ENCODE peak calls at places on chromosomes 11 and 22, in six cellular contexts. V is Peyer's patch, G is heart left ventricle, N is NT2/D1, E is brain microvascular endothelial cell, Z is A549. B is an unnamed sample.

GRCh38 chr11:5691963-5692358 is 2.4 kb downstream of the TRIM22 start:
- DNase-seq in G (no peak), E (no peak), V (no peak), N (no peak), Z (no peak), B (no peak)

GRCh38 chr11:45872513-45873356 is 12.7 kb upstream of the MAPK8IP1 start:
- DNase-seq in G (no peak), Z (peak; percentile 71), E (peak; percentile 82), N (peak; percentile 86), V (peak; percentile 20), B (peak; percentile 91)

GRCh38 chr22:30398685-30399680 is 2.2 kb downstream of the SEC14L2 start:
- DNase-seq in E (no peak), V (no peak), G (no peak), N (no peak), Z (no peak), B (no peak)

GRCh38 chr11:63672156-63672463 is 934 bp upstream of the ATL3 start:
- DNase-seq in G (no peak), N (no peak), V (no peak), E (no peak), Z (no peak), B (no peak)

GRCh38 chr11:12110714-12111481 is 508 bp downstream of the MICAL2 start:
- DNase-seq in E (no peak), Z (no peak), N (no peak), G (peak; percentile 53), V (no peak), B (peak; percentile 54)

GRCh38 chr22:36728505-36728904 is 25.0 kb upstream of the CACNG2 start:
- DNase-seq in Z (no peak), G (no peak), V (no peak), N (no peak), E (no peak), B (no peak)

GRCh38 chr22:27238935-27239510 is 562.5 kb downstream of the MN1 start:
- DNase-seq in N (no peak), Z (peak; percentile 91), V (no peak), E (peak; percentile 100), G (peak; percentile 87), B (peak; percentile 60)

GRCh38 chr11:126318642-126319373 is 14.9 kb downstream of the DCPS start:
- DNase-seq in G (peak; percentile 61), E (peak; percentile 85), V (no peak), Z (no peak), N (no peak), B (peak; percentile 96)

GRCh38 chr11:78688460-78688859 is 113.8 kb upstream of the NARS2 start:
- DNase-seq in Z (no peak), V (no peak), E (no peak), G (no peak), N (no peak), B (no peak)

GRCh38 chr11:75639752-75640151 is 29.1 kb downstream of the MAP6 start:
- DNase-seq in E (peak; percentile 39), G (peak; percentile 78), Z (no peak), V (peak; percentile 29), N (no peak), B (peak; percentile 60)

GRCh38 chr11:67410984-67411784 is 4.3 kb upstream of the CARNS1 start:
- DNase-seq in N (no peak), G (no peak), V (no peak), Z (no peak), E (no peak), B (no peak)

GRCh38 chr11:2573240-2574042 is 126.4 kb downstream of the KCNQ1OT1 start:
- DNase-seq in G (no peak), N (no peak), V (no peak), E (no peak), Z (no peak), B (no peak)

GRCh38 chr11:3223932-3224729 is 5.5 kb upstream of the MRGPRG start:
- DNase-seq in E (no peak), N (no peak), Z (no peak), V (peak; percentile 2), G (no peak), B (no peak)

GRCh38 chr11:118443590-118444218 is 7.4 kb downstream of the KMT2A start:
- DNase-seq in Z (no peak), E (no peak), G (no peak), N (no peak), V (no peak), B (no peak)

GRCh38 chr11:78910322-78910721 is 335.7 kb upstream of the NARS2 start:
- DNase-seq in E (no peak), G (no peak), V (no peak), N (no peak), Z (no peak), B (no peak)

GRCh38 chr11:111001986-111002616 is 243.4 kb upstream of the POU2AF2 start:
- DNase-seq in N (no peak), G (no peak), V (no peak), Z (no peak), E (peak; percentile 59), B (peak; percentile 90)

GRCh38 chr11:66011239-66011784 is 496 bp upstream of the CST6 start:
- DNase-seq in G (no peak), V (no peak), N (peak; percentile 15), Z (no peak), E (peak; percentile 32), B (no peak)

GRCh38 chr11:88353835-88354496 is 16.4 kb upstream of the CTSC start:
- DNase-seq in N (no peak), G (no peak), Z (no peak), V (no peak), E (no peak), B (no peak)

GRCh38 chr11:88357323-88358039 is 19.9 kb upstream of the CTSC start:
- DNase-seq in N (no peak), V (no peak), E (peak; percentile 21), G (no peak), Z (peak; percentile 47), B (no peak)

GRCh38 chr11:88354909-88355308 is 17.4 kb upstream of the CTSC start:
- DNase-seq in Z (no peak), G (no peak), E (no peak), V (no peak), N (no peak), B (no peak)

GRCh38 chr11:88358040-88358431 is 20.5 kb upstream of the CTSC start:
- DNase-seq in Z (no peak), N (no peak), G (no peak), V (no peak), E (no peak), B (no peak)

GRCh38 chr11:88355887-88356286 is 18.4 kb upstream of the CTSC start:
- DNase-seq in Z (no peak), E (no peak), G (no peak), N (no peak), V (no peak), B (no peak)
- H3K4me3 ChIP-seq in Z (no peak overlapping the region), E (no peak overlapping the region), G (no peak overlapping the region), N (no peak overlapping the region), V (no peak overlapping the region), B (no peak overlapping the region)

GRCh38 chr11:370087-370941 is 1.0 kb downstream of the B4GALNT4 start:
- DNase-seq in G (no peak), V (no peak), Z (no peak), N (no peak), E (no peak), B (no peak)
- H3K4me3 ChIP-seq in G (no peak overlapping the region), V (peak overlapping the region; percentile 14), Z (peak overlapping the region; percentile 60), N (peak overlapping the region; percentile 71), E (peak overlapping the region; percentile 27), B (peak overlapping the region; percentile 31)

DNA sequence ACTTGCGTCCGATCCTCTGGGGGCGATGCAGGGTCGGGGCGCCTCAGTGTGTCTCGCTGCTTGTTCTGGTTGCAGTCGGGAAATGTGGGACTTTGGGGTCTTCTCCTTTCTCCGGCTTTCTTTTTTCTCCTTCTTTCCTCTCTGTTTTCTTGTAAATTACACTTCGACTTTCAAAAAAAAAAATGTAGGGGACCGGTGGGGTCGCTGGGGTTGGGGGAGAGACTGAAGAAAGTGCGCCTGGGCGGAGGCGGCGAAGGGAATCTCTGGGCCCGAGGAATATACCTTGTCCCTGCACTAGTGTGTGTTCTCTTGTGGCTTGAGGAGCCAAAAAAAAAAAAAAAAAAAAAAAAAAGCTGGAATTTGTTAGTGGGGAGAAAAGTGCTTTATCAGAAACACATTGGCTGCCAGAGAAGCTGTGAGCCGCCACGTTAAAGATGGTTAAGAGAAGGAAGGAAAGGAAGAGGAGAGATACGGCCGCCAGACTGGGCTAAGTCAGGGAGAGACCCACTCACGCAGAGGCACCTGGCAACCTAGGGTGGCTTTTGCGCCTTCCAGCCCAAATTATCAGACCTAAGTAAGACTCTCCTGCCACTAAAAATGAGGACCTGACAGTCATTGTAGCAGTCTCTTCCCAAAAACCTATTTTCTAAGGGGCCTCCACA is 8.4 kb upstream of the FLI1 start:
- DNase-seq in G (no peak), E (no peak), Z (no peak), V (no peak), N (no peak), B (peak; percentile 28)
- H3K4me3 ChIP-seq in G (peak overlapping the region; percentile 11), E (peak overlapping the region; percentile 32), Z (no peak overlapping the region), V (peak overlapping the region; percentile 6), N (peak overlapping the region; percentile 49), B (no peak overlapping the region)

DNA sequence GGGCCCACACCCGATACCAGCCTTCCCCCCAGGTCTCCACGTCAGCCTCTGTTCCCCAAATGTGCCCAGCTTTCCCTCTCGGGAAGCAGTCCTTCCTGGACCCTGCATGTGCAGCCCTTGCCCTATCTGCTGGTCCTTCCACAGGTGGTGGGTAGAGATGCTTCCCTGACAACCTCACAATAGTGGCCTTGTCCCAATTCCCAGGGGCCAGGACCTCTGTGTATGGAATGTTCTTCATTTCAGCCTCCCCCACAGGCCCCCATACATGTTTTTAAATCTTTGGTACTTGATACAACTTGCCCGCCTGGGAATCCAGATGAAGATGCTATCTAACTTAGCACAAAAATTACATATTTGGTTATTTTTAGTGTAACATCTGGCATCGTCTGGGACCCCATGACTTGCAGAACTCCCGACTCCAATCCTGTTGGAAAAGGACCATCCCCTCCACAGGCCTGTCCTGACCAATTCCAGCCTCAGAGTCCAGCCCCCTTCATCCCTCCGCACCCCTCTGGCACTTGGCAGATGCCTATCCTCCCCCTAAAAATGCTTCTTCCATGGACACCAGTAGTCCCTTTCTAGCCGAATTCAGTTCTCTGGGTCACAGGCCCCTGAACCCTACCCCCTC is 39.6 kb downstream of the ANO1 start:
- DNase-seq in G (no peak), Z (no peak), E (no peak), N (no peak), V (no peak), B (no peak)
- H3K4me3 ChIP-seq in G (no peak overlapping the region), Z (no peak overlapping the region), E (no peak overlapping the region), N (no peak overlapping the region), V (no peak overlapping the region), B (no peak overlapping the region)